ENCODE peak calls at places on chromosomes 7 and 10, in eight cellular contexts. Y is astrocyte of the spinal cord; K is astrocyte; L is CD8-positive, alpha-beta memory T cell; Z is fibroblast of lung; A is body of pancreas; D is CD4-positive, alpha-beta memory T cell; N is gastrocnemius medialis. Q is an unnamed sample.
A peak's percentile ranks its signal among the peaks of the same experiment; 100 is the strongest.

GRCh38 chr10:97267671-97268070 is 24.8 kb downstream of the ARHGAP19 start:
- DNase-seq in Z (no peak), D (no peak), N (no peak), A (no peak), Y (no peak), L (no peak), K (no peak), Q (no peak)

GRCh38 chr10:60521974-60522405 is 132.3 kb upstream of the ANK3 start:
- DNase-seq in L (no peak), Y (peak; percentile 89), K (peak; percentile 98), Z (no peak), N (no peak), A (no peak), D (no peak), Q (no peak)

GRCh38 chr10:8498881-8499280 is 444.4 kb downstream of the GATA3 start:
- DNase-seq in N (no peak), D (no peak), A (no peak), Y (no peak), L (no peak), Z (no peak), K (no peak), Q (no peak)

GRCh38 chr7:123557016-123557630 is 495 bp downstream of the NDUFA5 start:
- DNase-seq in D (no peak), K (no peak), L (no peak), N (no peak), Z (peak; percentile 35), A (no peak), Y (peak; percentile 14), Q (no peak)

GRCh38 chr10:124975977-124976514 is 34.1 kb downstream of the ZRANB1 start:
- DNase-seq in Z (no peak), Y (peak; percentile 35), D (no peak), N (no peak), K (peak; percentile 64), L (no peak), A (no peak), Q (no peak)

GRCh38 chr7:33809218-33809617 is 96.1 kb upstream of the BMPER start:
- DNase-seq in D (no peak), A (no peak), Z (no peak), K (no peak), N (peak; percentile 78), Y (no peak), L (no peak), Q (no peak)

GRCh38 chr7:30816291-30817059 is 45.3 kb downstream of the MINDY4 start:
- DNase-seq in D (no peak), L (no peak), Y (no peak), N (peak; percentile 24), K (no peak), A (no peak), Z (no peak), Q (no peak)

GRCh38 chr10:43960981-43961380 is 312.3 kb upstream of the ZNF32 start:
- DNase-seq in Z (no peak), L (no peak), A (no peak), Y (no peak), D (no peak), N (no peak), K (no peak), Q (no peak)

GRCh38 chr7:73433924-73434700 is 534 bp downstream of the FZD9 start:
- DNase-seq in A (no peak), Z (no peak), K (no peak), Y (no peak), D (no peak), L (no peak), N (no peak), Q (no peak)

GRCh38 chr7:46681865-46682503 is 760.9 kb upstream of the IGFBP3 start:
- DNase-seq in D (no peak), Z (no peak), N (peak; percentile 19), A (no peak), L (no peak), K (no peak), Y (no peak), Q (no peak)

GRCh38 chr7:143494622-143495021 is 16.9 kb downstream of the TAS2R41 start:
- DNase-seq in A (no peak), K (no peak), L (no peak), N (no peak), Y (no peak), D (no peak), Z (no peak), Q (no peak)

GRCh38 chr7:151231964-151232271 is 365 bp upstream of the CHPF2 start:
- DNase-seq in A (no peak), D (no peak), K (no peak), L (no peak), Y (no peak), Z (no peak), N (no peak), Q (no peak)

GRCh38 chr10:29841724-29842649 is 207.2 kb upstream of the SVIL start:
- DNase-seq in L (no peak), Y (peak; percentile 78), K (peak; percentile 61), A (peak; percentile 59), Z (peak; percentile 36), N (peak; percentile 68), D (no peak), Q (peak; percentile 65)

GRCh38 chr7:91240546-91240945 is 23.7 kb upstream of the FZD1 start:
- DNase-seq in Z (peak; percentile 92), K (no peak), N (no peak), Y (peak; percentile 35), L (no peak), A (no peak), D (no peak), Q (peak; percentile 67)

GRCh38 chr10:106360870-106361269 is 803.6 kb downstream of the SORCS1 start:
- DNase-seq in D (no peak), L (no peak), A (no peak), Z (peak; percentile 49), Y (peak; percentile 66), K (peak; percentile 72), N (no peak), Q (peak; percentile 97)

GRCh38 chr7:18457832-18458231 is 37.7 kb upstream of the HDAC9 start:
- DNase-seq in N (no peak), K (no peak), Z (no peak), A (no peak), D (no peak), L (no peak), Y (no peak), Q (no peak)

GRCh38 chr10:47121336-47121735 is 178.7 kb upstream of the GDF10 start:
- DNase-seq in L (no peak), K (no peak), N (no peak), Z (no peak), Y (no peak), A (no peak), D (no peak), Q (no peak)

GRCh38 chr10:66187096-66187733 is 738.6 kb upstream of the LRRTM3 start:
- DNase-seq in N (no peak), Z (no peak), D (no peak), K (peak; percentile 1), L (no peak), Y (no peak), A (no peak), Q (peak; percentile 1)

GRCh38 chr10:93695720-93696119 is 6.7 kb downstream of the FRA10AC1 start:
- DNase-seq in D (no peak), N (no peak), Y (no peak), Z (peak; percentile 17), A (no peak), L (no peak), K (no peak), Q (no peak)

GRCh38 chr10:3881622-3882021 is 96.6 kb upstream of the KLF6 start:
- DNase-seq in Z (no peak), K (no peak), N (no peak), A (no peak), D (no peak), Y (no peak), L (no peak), Q (no peak)

GRCh38 chr10:21891439-21891838 is 112.1 kb downstream of the DNAJC1 start:
- DNase-seq in Z (no peak), K (no peak), L (no peak), Y (no peak), A (no peak), N (no peak), D (no peak), Q (no peak)

GRCh38 chr10:21894648-21895342 is 108.7 kb downstream of the DNAJC1 start:
- DNase-seq in N (no peak), Y (no peak), K (no peak), D (no peak), Z (no peak), L (no peak), A (no peak), Q (no peak)

GRCh38 chr10:21885940-21886339 is 117.6 kb downstream of the DNAJC1 start:
- DNase-seq in D (no peak), Y (no peak), L (no peak), K (no peak), N (no peak), A (no peak), Z (no peak), Q (no peak)

GRCh38 chr10:21889477-21890275 is 113.9 kb downstream of the DNAJC1 start:
- DNase-seq in D (no peak), N (no peak), K (no peak), Z (no peak), Y (no peak), L (no peak), A (no peak), Q (no peak)

GRCh38 chr10:21888959-21889358 is 114.6 kb downstream of the DNAJC1 start:
- DNase-seq in D (no peak), N (no peak), K (no peak), Z (no peak), L (no peak), A (no peak), Y (no peak), Q (no peak)
- H3K4me3 ChIP-seq in D (no peak overlapping the region), N (no peak overlapping the region), K (no peak overlapping the region), Z (no peak overlapping the region), L (no peak overlapping the region), A (no peak overlapping the region), Y (no peak overlapping the region), Q (no peak overlapping the region)

GRCh38 chr7:141700848-141701371 is 1.1 kb downstream of the DENND11 start:
- DNase-seq in N (no peak), L (no peak), Z (no peak), D (no peak), A (no peak), K (no peak), Y (no peak), Q (no peak)
- H3K4me3 ChIP-seq in N (peak overlapping the region; percentile 67), L (peak overlapping the region; percentile 68), Z (peak overlapping the region; percentile 54), D (peak overlapping the region; percentile 56), A (peak overlapping the region; percentile 87), K (peak overlapping the region; percentile 55), Y (peak overlapping the region; percentile 64), Q (peak overlapping the region; percentile 64)

DNA sequence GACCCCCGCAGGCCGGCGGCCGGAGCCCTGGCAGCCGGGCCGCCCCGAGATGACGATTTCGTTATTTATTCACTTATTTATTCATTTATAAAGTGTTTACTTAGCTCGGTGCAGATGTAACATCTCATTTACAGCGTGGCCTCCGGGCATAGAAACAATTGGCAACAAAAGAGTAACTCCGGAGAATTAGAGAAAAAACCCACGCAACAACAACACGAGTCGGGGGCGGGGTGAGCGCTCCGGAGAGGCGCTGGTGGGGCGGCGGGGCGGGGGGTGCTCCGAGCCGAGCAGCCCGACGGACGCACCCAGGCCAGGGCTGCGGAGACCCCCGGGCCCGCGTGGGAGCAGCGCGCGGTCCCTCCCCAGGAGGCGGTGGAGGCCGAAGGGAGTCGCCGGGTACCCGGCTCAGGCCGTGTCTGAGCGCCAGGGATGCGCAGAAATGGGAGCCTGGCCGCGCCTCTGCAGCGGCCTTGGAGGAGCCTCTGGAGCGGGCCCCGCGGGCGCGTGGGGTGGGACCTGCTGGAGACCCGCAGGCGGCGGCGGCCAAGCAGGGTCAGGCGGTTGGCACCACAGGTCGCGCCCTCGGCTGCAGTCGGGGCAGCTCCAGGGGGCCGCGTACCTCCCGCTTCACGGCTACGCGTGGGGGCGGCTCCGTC is 14.3 kb downstream of the UNCX start:
- DNase-seq in D (no peak), K (no peak), A (no peak), Z (no peak), L (no peak), Y (no peak), N (no peak), Q (no peak)
- H3K4me3 ChIP-seq in D (no peak overlapping the region), K (no peak overlapping the region), A (no peak overlapping the region), Z (no peak overlapping the region), L (no peak overlapping the region), Y (no peak overlapping the region), N (no peak overlapping the region), Q (no peak overlapping the region)

GRCh38 chr7:101818699-101819071 is 1.3 kb downstream of the CUX1 start:
- DNase-seq in K (no peak), N (no peak), Z (no peak), A (no peak), L (no peak), Y (no peak), D (no peak), Q (no peak)
- H3K4me3 ChIP-seq in K (no peak overlapping the region), N (peak overlapping the region; percentile 86), Z (no peak overlapping the region), A (no peak overlapping the region), L (no peak overlapping the region), Y (no peak overlapping the region), D (no peak overlapping the region), Q (no peak overlapping the region)

Q was measured in skeletal muscle cell.